ENCODE peak calls at places on chromosomes 5 and 9, in five cellular contexts. B, K, F, S and W are unnamed samples.

GRCh38 chr9:96877269-96877668 is 23.0 kb upstream of the ZNF782 start:
- DNase-seq in S (no peak), B (no peak), F (no peak), K (peak), W (peak)

GRCh38 chr5:17436766-17437221 is 61.2 kb upstream of the TAF11L2 start:
- DNase-seq in F (peak), B (no peak), S (no peak), K (no peak), W (no peak)

GRCh38 chr9:98083059-98083458 is 26.5 kb downstream of the NANS start:
- DNase-seq in K (no peak), S (no peak), F (no peak), B (no peak), W (no peak)

GRCh38 chr5:3118321-3118720 is 366.8 kb upstream of the IRX2 start:
- DNase-seq in F (no peak), B (no peak), K (no peak), S (no peak), W (no peak)

GRCh38 chr9:134644715-134645606 is 3.4 kb downstream of the COL5A1 start:
- DNase-seq in F (peak), S (peak), B (peak), K (no peak), W (peak)

GRCh38 chr9:112271466-112272098 is 61.8 kb downstream of the PTBP3 start:
- DNase-seq in K (no peak), B (no peak), F (peak), S (no peak), W (no peak)

GRCh38 chr5:1799110-1799601 is 481 bp downstream of the MRPL36 start:
- DNase-seq in B (no peak), K (peak), F (peak), S (no peak), W (no peak)

GRCh38 chr5:14038341-14038959 is 94.0 kb upstream of the DNAH5 start:
- DNase-seq in F (peak), B (no peak), S (no peak), K (no peak), W (no peak)

GRCh38 chr5:120382813-120383212 is 81.3 kb upstream of the PRR16 start:
- DNase-seq in K (no peak), F (no peak), S (no peak), B (no peak), W (no peak)

GRCh38 chr9:134568756-134569155 is 72.8 kb upstream of the COL5A1 start:
- DNase-seq in S (no peak), K (no peak), F (no peak), B (no peak), W (no peak)

GRCh38 chr5:158121678-158122077 is 262.7 kb upstream of the CLINT1 start:
- DNase-seq in K (peak), S (no peak), B (no peak), F (no peak), W (no peak)

GRCh38 chr9:89408628-89409101 is 89.2 kb downstream of the SEMA4D start:
- DNase-seq in B (no peak), S (peak), K (no peak), F (no peak), W (peak)

GRCh38 chr5:65790371-65791163 is 68.6 kb downstream of the NLN start:
- DNase-seq in K (no peak), B (no peak), S (no peak), F (no peak), W (no peak)

GRCh38 chr9:88953401-88954029 is 37.8 kb upstream of the S1PR3 start:
- DNase-seq in K (no peak), F (peak), S (no peak), B (no peak), W (no peak)

GRCh38 chr9:110183208-110184145 is 24.5 kb downstream of the C9orf152 start:
- DNase-seq in B (peak), S (peak), F (peak), K (peak), W (no peak)

GRCh38 chr5:147532157-147532556 is 22.3 kb upstream of the DPYSL3 start:
- DNase-seq in B (no peak), K (no peak), S (no peak), F (no peak), W (no peak)

GRCh38 chr5:45568813-45569212 is 127.4 kb downstream of the HCN1 start:
- DNase-seq in S (no peak), F (no peak), B (no peak), K (peak), W (no peak)

GRCh38 chr5:8864053-8864452 is 681.8 kb downstream of the SEMA5A start:
- DNase-seq in F (peak), S (no peak), K (peak), B (no peak), W (no peak)

GRCh38 chr5:179783128-179783527 is 10.7 kb upstream of the LTC4S start:
- DNase-seq in F (no peak), K (no peak), S (peak), B (no peak), W (no peak)

GRCh38 chr9:127307802-127308201 is 43.2 kb downstream of the GARNL3 start:
- DNase-seq in B (peak), K (no peak), F (no peak), S (no peak), W (no peak)

GRCh38 chr5:97529354-97529753 is 346.3 kb upstream of the RIOK2 start:
- DNase-seq in B (no peak), K (no peak), S (no peak), F (no peak), W (no peak)

GRCh38 chr9:3181049-3181953 is 337.4 kb upstream of the PUM3 start:
- DNase-seq in K (peak), S (no peak), B (no peak), F (peak), W (peak)

GRCh38 chr9:123475407-123475806 is 119.4 kb downstream of the CRB2 start:
- DNase-seq in K (no peak), B (no peak), S (peak), F (no peak), W (peak)